ENCODE peak calls at places on chromosomes 1 and 21, in five cellular contexts. S is CD8-positive, alpha-beta T cell; L is choroid plexus epithelial cell; J is AG10803; D is breast epithelium. H is an unnamed sample.

GRCh38 chr1:205354259-205354904 is 2.3 kb downstream of the KLHDC8A start:
- DNase-seq in L (peak; percentile 88), J (peak; percentile 69), S (peak; percentile 67), D (no peak), H (peak; percentile 73)

GRCh38 chr1:17125756-17126237 is 6.5 kb upstream of the PADI2 start:
- DNase-seq in D (peak; percentile 89), J (peak; percentile 74), S (peak; percentile 89), L (peak; percentile 80), H (peak; percentile 80)

GRCh38 chr1:215583185-215583692 is 16.1 kb downstream of the KCTD3 start:
- DNase-seq in S (no peak), D (no peak), L (peak; percentile 42), J (no peak), H (peak; percentile 23)

GRCh38 chr1:214303106-214303505 is 22.1 kb downstream of the SMYD2 start:
- DNase-seq in D (no peak), J (no peak), S (no peak), L (no peak), H (no peak)

GRCh38 chr1:45545019-45545493 is 5.6 kb upstream of the AKR1A1 start:
- DNase-seq in L (no peak), D (no peak), S (no peak), J (no peak), H (no peak)

GRCh38 chr1:78370779-78371482 is 119.8 kb upstream of the PTGFR start:
- DNase-seq in S (no peak), L (peak; percentile 93), J (peak; percentile 94), D (no peak), H (peak; percentile 92)

GRCh38 chr1:19455353-19455752 is 30.0 kb downstream of the CAPZB start:
- DNase-seq in L (no peak), D (no peak), S (no peak), J (no peak), H (no peak)

GRCh38 chr1:78839704-78840277 is 166.7 kb downstream of the ADGRL4 start:
- DNase-seq in J (peak; percentile 35), D (no peak), S (peak; percentile 4), L (peak; percentile 74), H (peak; percentile 67)

GRCh38 chr1:150235436-150235851 is 468 bp downstream of the ANP32E start:
- DNase-seq in J (no peak), D (peak; percentile 47), L (peak; percentile 13), S (peak; percentile 45), H (peak; percentile 12)

GRCh38 chr1:91568261-91568660 is 67.6 kb downstream of the CDC7 start:
- DNase-seq in J (peak; percentile 49), S (no peak), L (no peak), D (no peak), H (no peak)

GRCh38 chr1:211591980-211592493 is 13.1 kb upstream of the SLC30A1 start:
- DNase-seq in D (no peak), J (peak; percentile 80), S (no peak), L (peak; percentile 83), H (peak; percentile 85)

GRCh38 chr1:72846476-72846875 is 564.1 kb upstream of the NEGR1 start:
- DNase-seq in L (no peak), D (no peak), J (no peak), S (no peak), H (no peak)

GRCh38 chr1:222038971-222039370 is 297.1 kb upstream of the DUSP10 start:
- DNase-seq in D (no peak), L (no peak), J (no peak), S (no peak), H (no peak)

GRCh38 chr1:92980732-92981647 is 19.7 kb upstream of the DIPK1A start:
- DNase-seq in J (no peak), S (peak; percentile 48), L (no peak), D (no peak), H (no peak)

GRCh38 chr1:51792864-51793263 is 85.7 kb downstream of the NRDC start:
- DNase-seq in S (no peak), D (no peak), J (peak; percentile 65), L (peak; percentile 93), H (peak; percentile 78)

GRCh38 chr1:72284398-72285073 is 2.2 kb upstream of the NEGR1 start:
- DNase-seq in D (no peak), J (peak; percentile 98), S (peak; percentile 16), L (peak; percentile 92), H (peak; percentile 97)

GRCh38 chr1:169694304-169694703 is 17.1 kb downstream of the SELL start:
- DNase-seq in L (no peak), J (no peak), D (no peak), S (peak; percentile 50), H (no peak)

GRCh38 chr1:44409019-44409602 is 4.1 kb downstream of the RNF220 start:
- DNase-seq in L (no peak), D (no peak), J (no peak), S (no peak), H (no peak)

GRCh38 chr1:51734899-51735745 is 118.2 kb downstream of the OSBPL9 start:
- DNase-seq in S (no peak), D (no peak), J (peak; percentile 23), L (no peak), H (no peak)

GRCh38 chr1:106459418-106459817 is 597.1 kb upstream of the PRMT6 start:
- DNase-seq in L (no peak), D (no peak), S (no peak), J (no peak), H (no peak)

GRCh38 chr1:22711591-22712501 is 1.2 kb downstream of the EPHB2 start:
- DNase-seq in L (peak; percentile 29), S (no peak), J (peak; percentile 13), D (no peak), H (peak; percentile 38)

GRCh38 chr1:236024655-236025054 is 40.2 kb downstream of the NID1 start:
- DNase-seq in L (no peak), S (no peak), J (no peak), D (no peak), H (no peak)

GRCh38 chr1:3132685-3133084 is 63.7 kb downstream of the PRDM16 start:
- DNase-seq in L (no peak), D (no peak), J (no peak), S (no peak), H (no peak)

GRCh38 chr21:21631961-21632360 is 633.8 kb downstream of the NCAM2 start:
- DNase-seq in D (no peak), J (peak; percentile 12), L (peak; percentile 13), S (no peak), H (peak; percentile 11)

GRCh38 chr1:105591681-105592080 is 1464.8 kb upstream of the PRMT6 start:
- DNase-seq in S (no peak), L (no peak), D (no peak), J (no peak), H (no peak)

GRCh38 chr1:232306269-232306911 is 323.5 kb downstream of the SIPA1L2 start:
- DNase-seq in J (no peak), S (no peak), L (peak; percentile 42), D (peak; percentile 73), H (peak; percentile 47)

GRCh38 chr1:154406572-154406879 is 1.4 kb downstream of the IL6R start:
- DNase-seq in D (no peak), S (no peak), J (no peak), L (no peak), H (no peak)

GRCh38 chr1:154404984-154405761 is at the start of gene IL6R:
- DNase-seq in L (peak; percentile 85), S (peak; percentile 69), J (peak; percentile 95), D (peak; percentile 95), H (peak; percentile 89)

GRCh38 chr1:154407021-154407865 is 2.1 kb downstream of the IL6R start:
- DNase-seq in D (no peak), S (no peak), J (no peak), L (no peak), H (no peak)

GRCh38 chr1:154404511-154404931 is 622 bp upstream of the IL6R start:
- DNase-seq in J (no peak), S (no peak), L (no peak), D (no peak), H (no peak)

DNA sequence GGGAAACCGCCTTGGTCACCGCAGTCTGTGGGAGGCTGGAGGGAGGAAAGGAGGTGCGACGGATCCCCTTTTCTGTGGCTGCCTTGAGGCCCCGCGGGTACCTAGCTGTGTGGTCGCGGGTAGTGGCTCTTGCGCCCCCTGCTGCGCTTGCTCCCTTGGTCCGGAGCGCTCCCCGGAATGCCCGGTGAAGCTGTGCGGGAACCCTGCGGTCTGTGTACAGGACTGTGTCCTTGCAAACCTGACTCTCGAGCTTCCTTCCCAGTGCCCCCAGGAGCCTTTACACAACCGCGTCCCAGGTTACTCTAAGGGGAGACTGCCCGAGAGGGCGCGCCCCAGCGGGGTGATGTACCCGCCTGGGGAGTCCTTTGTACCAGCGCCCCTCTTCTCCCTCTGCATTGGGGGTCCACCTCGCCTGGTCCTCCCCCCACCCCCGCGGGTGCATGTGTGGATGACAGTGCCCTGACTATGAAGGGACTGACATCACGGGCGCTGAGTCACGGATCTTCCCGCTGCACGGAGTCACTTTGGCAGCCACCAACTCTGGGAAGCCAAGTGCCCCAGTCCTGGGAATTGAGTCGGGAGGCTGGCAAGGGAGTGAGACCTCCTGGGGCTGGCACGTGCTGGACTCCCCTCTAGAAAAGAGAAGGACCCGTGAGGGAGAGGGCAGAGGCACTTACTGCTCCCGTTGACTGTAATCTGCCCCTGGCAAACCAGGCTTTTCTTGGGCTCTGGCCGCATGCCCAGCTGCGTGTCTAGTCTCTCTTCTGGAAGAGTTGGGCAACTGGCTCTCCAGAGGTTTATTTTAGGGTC is 824 bp downstream of the IL6R start:
- DNase-seq in D (peak; percentile 82), J (peak; percentile 68), S (peak; percentile 59), L (peak; percentile 24), H (peak; percentile 38)
- TF ChIP-seq CTCF in D (peak; percentile 44), J (peak; percentile 60), S (no peak), L (peak; percentile 29), H (peak; percentile 23)

GRCh38 chr1:199038188-199038587 is 399.3 kb downstream of the PTPRC start:
- DNase-seq in S (no peak), D (no peak), L (no peak), J (no peak), H (no peak)
- H3K4me3 ChIP-seq in S (no peak overlapping the region), D (no peak overlapping the region), L (no peak overlapping the region), J (no peak overlapping the region), H (no peak overlapping the region)

GRCh38 chr21:34859976-34860653 is 189.0 kb downstream of the RUNX1 start:
- DNase-seq in J (no peak), D (no peak), S (no peak), L (no peak), H (no peak)

GRCh38 chr21:34861302-34861701 is 187.8 kb downstream of the RUNX1 start:
- DNase-seq in D (no peak), S (no peak), J (no peak), L (no peak), H (no peak)

GRCh38 chr21:34858559-34858958 is 189.8 kb downstream of the CLIC6 start:
- DNase-seq in L (no peak), J (no peak), S (no peak), D (no peak), H (no peak)

GRCh38 chr21:34857122-34857713 is 188.4 kb downstream of the CLIC6 start:
- DNase-seq in D (no peak), L (peak; percentile 46), J (no peak), S (no peak), H (peak; percentile 64)

GRCh38 chr21:34857874-34858273 is 189.1 kb downstream of the CLIC6 start:
- DNase-seq in D (no peak), J (no peak), S (no peak), L (peak; percentile 42), H (no peak)
- TF ChIP-seq CTCF in D (no peak), J (peak; percentile 32), S (no peak), L (peak; percentile 57), H (peak; percentile 37)

DNA sequence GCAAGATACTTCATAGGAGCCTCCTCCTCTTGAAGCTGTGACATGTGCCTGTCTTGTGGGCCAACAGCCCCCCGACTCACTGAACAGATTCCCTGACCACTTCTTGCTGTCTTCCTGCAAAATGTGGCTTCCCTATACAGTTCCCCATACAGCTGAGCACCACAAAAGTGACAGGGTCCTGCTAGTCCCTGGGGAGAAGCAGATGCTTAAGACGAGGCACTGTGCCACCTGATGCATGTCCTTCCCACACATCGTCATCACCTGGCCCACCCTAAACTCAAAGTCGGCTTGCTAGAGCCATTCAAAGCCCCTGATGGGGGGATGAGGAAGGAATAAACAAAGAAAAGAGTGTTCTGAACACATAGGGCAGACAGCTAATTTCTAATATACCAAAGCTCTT is 29.2 kb upstream of the ETV3 start:
- DNase-seq in S (no peak), D (no peak), J (no peak), L (no peak), H (no peak)
- H3K4me3 ChIP-seq in S (no peak overlapping the region), D (no peak overlapping the region), J (no peak overlapping the region), L (no peak overlapping the region), H (no peak overlapping the region)